ENCODE peak calls at places on chromosomes 13 and 19, in nine cellular contexts. W is dermis microvascular lymphatic vessel endothelial cell; J is stimulated activated CD4-positive, alpha-beta T cell treated with anti-CD3 and anti-CD28 coated beads, Interleukin-4, amount 100 ng/mL, for 1 hour; K is hypothalamus; O is lower leg skin; A is NCI-H2029; G is substantia nigra; I is iris pigment epithelial cell; U is T-helper 9 cell. T is an unnamed sample.

GRCh38 chr19:47768604-47769003 is 9.9 kb upstream of the SELENOW start:
- DNase-seq in W (no peak), J (no peak), K (no peak), O (no peak), A (no peak), G (no peak), I (no peak), U (no peak), T (no peak)

GRCh38 chr19:9847087-9847671 is 12.1 kb downstream of the PIN1 start:
- DNase-seq in W (peak; percentile 31), J (peak; percentile 59), K (peak; percentile 12), O (no peak), A (no peak), G (no peak), I (peak; percentile 94), U (no peak), T (no peak)

GRCh38 chr13:32947411-32947810 is 68.8 kb upstream of the KL start:
- DNase-seq in W (no peak), J (no peak), K (no peak), O (no peak), A (no peak), G (no peak), I (no peak), U (no peak), T (no peak)

GRCh38 chr13:20964904-20965303 is 62.4 kb upstream of the XPO4 start:
- DNase-seq in W (no peak), J (no peak), K (no peak), O (peak; percentile 45), A (no peak), G (no peak), I (peak; percentile 57), U (no peak), T (no peak)

GRCh38 chr13:113077953-113078894 is 27.4 kb upstream of the F7 start:
- DNase-seq in W (no peak), J (no peak), K (no peak), O (no peak), A (no peak), G (no peak), I (no peak), U (no peak), T (no peak)

GRCh38 chr13:69243366-69243765 is 864.3 kb upstream of the ATXN8OS start:
- DNase-seq in W (no peak), J (no peak), K (no peak), O (no peak), A (peak; percentile 9), G (no peak), I (no peak), U (no peak), T (no peak)

GRCh38 chr19:4597975-4598671 is 38.6 kb upstream of the SEMA6B start:
- DNase-seq in W (no peak), J (peak; percentile 46), K (no peak), O (no peak), A (peak; percentile 28), G (no peak), I (no peak), U (peak; percentile 40), T (no peak)

GRCh38 chr19:35120898-35121297 is 5.3 kb downstream of the FXYD3 start:
- DNase-seq in W (no peak), J (no peak), K (no peak), O (no peak), A (no peak), G (no peak), I (no peak), U (no peak), T (no peak)

GRCh38 chr13:112899618-112900600 is 69.1 kb upstream of the MCF2L start:
- DNase-seq in W (no peak), J (no peak), K (no peak), O (peak; percentile 73), A (no peak), G (no peak), I (no peak), U (no peak), T (peak; percentile 58)

GRCh38 chr19:36577271-36577996 is 4.3 kb upstream of the ZNF529 start:
- DNase-seq in W (no peak), J (no peak), K (no peak), O (no peak), A (no peak), G (no peak), I (peak; percentile 32), U (no peak), T (no peak)

GRCh38 chr19:4768934-4769777 is 22.4 kb upstream of the FEM1A start:
- DNase-seq in W (peak; percentile 61), J (peak; percentile 76), K (peak; percentile 61), O (peak; percentile 95), A (peak; percentile 88), G (peak; percentile 31), I (peak; percentile 80), U (peak; percentile 83), T (peak; percentile 84)

GRCh38 chr13:40563350-40564125 is 102.9 kb downstream of the FOXO1 start:
- DNase-seq in W (peak; percentile 47), J (no peak), K (no peak), O (no peak), A (no peak), G (no peak), I (peak; percentile 74), U (no peak), T (no peak)

GRCh38 chr13:110047511-110047910 is 259.4 kb downstream of the COL4A1 start:
- DNase-seq in W (no peak), J (no peak), K (no peak), O (no peak), A (peak; percentile 98), G (no peak), I (peak; percentile 90), U (no peak), T (peak; percentile 86)

GRCh38 chr19:1384478-1385110 is 887 bp downstream of the NDUFS7 start:
- DNase-seq in W (peak; percentile 75), J (no peak), K (no peak), O (no peak), A (no peak), G (no peak), I (no peak), U (no peak), T (no peak)

GRCh38 chr13:111526922-111527321 is 206.5 kb downstream of the TEX29 start:
- DNase-seq in W (no peak), J (no peak), K (no peak), O (no peak), A (no peak), G (no peak), I (no peak), U (no peak), T (no peak)

T was measured in cardiac septum.